ENCODE peak calls at places on chromosomes 12 and 14, in eight cellular contexts. Z is 8988T; W is HS-27A; N is activated T-helper 1 cell treated with Interleukin-2 at 50 U/mL for 16 hours; K is IMR-90; I is A549; C is lower leg skin; O is activated CD8-positive, alpha-beta memory T cell treated with anti-CD3 and anti-CD28 coated beads for 4 hours. E is an unnamed sample.

GRCh38 chr14:61188196-61188595 is 92.9 kb downstream of the TMEM30B start:
- DNase-seq in Z (no peak), W (no peak), N (no peak), K (no peak), I (peak; percentile 43), C (peak; percentile 90), O (no peak), E (no peak)

GRCh38 chr12:90978117-90978770 is 23.3 kb upstream of the CCER1 start:
- DNase-seq in Z (no peak), W (peak; percentile 42), N (no peak), K (peak; percentile 79), I (peak; percentile 28), C (no peak), O (no peak), E (no peak)

GRCh38 chr12:42779186-42779859 is 189.8 kb upstream of the PRICKLE1 start:
- DNase-seq in Z (no peak), W (no peak), N (no peak), K (peak; percentile 63), I (no peak), C (no peak), O (no peak), E (no peak)

GRCh38 chr14:64654931-64655330 is 49.3 kb upstream of the PLEKHG3 start:
- DNase-seq in Z (no peak), W (no peak), N (no peak), K (no peak), I (no peak), C (no peak), O (no peak), E (no peak)

GRCh38 chr12:116121453-116121871 is 156.0 kb downstream of the MED13L start:
- DNase-seq in Z (no peak), W (no peak), N (no peak), K (peak; percentile 60), I (no peak), C (no peak), O (no peak), E (no peak)

GRCh38 chr12:57770734-57771133 is 1.2 kb downstream of the METTL1 start:
- DNase-seq in Z (no peak), W (no peak), N (no peak), K (no peak), I (no peak), C (no peak), O (no peak), E (no peak)

GRCh38 chr14:51653855-51654548 is 2.3 kb downstream of the FRMD6 start:
- DNase-seq in Z (no peak), W (no peak), N (no peak), K (peak; percentile 31), I (no peak), C (no peak), O (no peak), E (no peak)

GRCh38 chr14:103127356-103127755 is 4.1 kb downstream of the TNFAIP2 start:
- DNase-seq in Z (no peak), W (no peak), N (no peak), K (no peak), I (no peak), C (peak; percentile 83), O (no peak), E (no peak)

GRCh38 chr12:100643246-100643645 is 69.8 kb downstream of the GAS2L3 start:
- DNase-seq in Z (no peak), W (no peak), N (no peak), K (no peak), I (no peak), C (no peak), O (no peak), E (no peak)

GRCh38 chr14:94570440-94570839 is 9.2 kb downstream of the SERPINA4 start:
- DNase-seq in Z (no peak), W (no peak), N (no peak), K (no peak), I (no peak), C (peak; percentile 72), O (no peak), E (no peak)

GRCh38 chr12:108017658-108018057 is 111.4 kb upstream of the WSCD2 start:
- DNase-seq in Z (no peak), W (no peak), N (no peak), K (no peak), I (no peak), C (no peak), O (no peak), E (no peak)

GRCh38 chr14:70641548-70642312 is at the start of gene TTC9:
- DNase-seq in Z (peak; percentile 60), W (no peak), N (no peak), K (no peak), I (peak; percentile 52), C (no peak), O (no peak), E (no peak)

GRCh38 chr14:64682173-64682710 is 22.0 kb upstream of the PLEKHG3 start:
- DNase-seq in Z (no peak), W (no peak), N (no peak), K (peak; percentile 38), I (no peak), C (no peak), O (no peak), E (no peak)

GRCh38 chr12:109134186-109134917 is 18.0 kb downstream of the ACACB start:
- DNase-seq in Z (peak; percentile 56), W (no peak), N (no peak), K (no peak), I (peak; percentile 62), C (no peak), O (no peak), E (no peak)

GRCh38 chr12:67539946-67540345 is 108.6 kb upstream of the DYRK2 start:
- DNase-seq in Z (no peak), W (no peak), N (no peak), K (no peak), I (no peak), C (no peak), O (no peak), E (no peak)

GRCh38 chr12:49331360-49332222 is 5.4 kb downstream of the C1QL4 start:
- DNase-seq in Z (peak; percentile 97), W (no peak), N (no peak), K (peak; percentile 76), I (peak; percentile 90), C (peak; percentile 94), O (no peak), E (no peak)

GRCh38 chr12:105960319-105961076 is 178.3 kb downstream of the NUAK1 start:
- DNase-seq in Z (no peak), W (no peak), N (no peak), K (no peak), I (no peak), C (no peak), O (no peak), E (no peak)

GRCh38 chr14:24984846-24985589 is 64.9 kb downstream of the STXBP6 start:
- DNase-seq in Z (no peak), W (no peak), N (no peak), K (no peak), I (no peak), C (no peak), O (no peak), E (no peak)

GRCh38 chr14:53764846-53765245 is 191.8 kb downstream of the BMP4 start:
- DNase-seq in Z (no peak), W (no peak), N (no peak), K (no peak), I (no peak), C (no peak), O (no peak), E (no peak)

GRCh38 chr12:71162832-71163711 is 5.3 kb upstream of the TSPAN8 start:
- DNase-seq in Z (no peak), W (no peak), N (no peak), K (no peak), I (no peak), C (no peak), O (no peak), E (no peak)

GRCh38 chr12:114045333-114045732 is 79.2 kb upstream of the RBM19 start:
- DNase-seq in Z (no peak), W (no peak), N (no peak), K (no peak), I (no peak), C (no peak), O (no peak), E (no peak)

GRCh38 chr12:47574252-47575021 is 131.4 kb downstream of the RPAP3 start:
- DNase-seq in Z (no peak), W (no peak), N (no peak), K (no peak), I (no peak), C (no peak), O (no peak), E (no peak)

GRCh38 chr12:62435337-62436163 is 31.1 kb upstream of the MON2 start:
- DNase-seq in Z (peak; percentile 59), W (no peak), N (no peak), K (peak; percentile 63), I (peak; percentile 77), C (peak; percentile 86), O (no peak), E (no peak)

GRCh38 chr12:6927999-6928702 is 392 bp downstream of the ATN1 start:
- DNase-seq in Z (no peak), W (no peak), N (no peak), K (no peak), I (no peak), C (no peak), O (no peak), E (no peak)